ENCODE peak calls at places on chromosomes 2 and 18, in nine cellular contexts. B, S, J, P, D, H, K, I and W are unnamed samples.
A peak's percentile ranks its signal among the peaks of the same experiment; 100 is the strongest.

GRCh38 chr2:18299423-18300212 is 260.8 kb downstream of the RDH14 start:
- DNase-seq in B (peak; percentile 61), S (peak; percentile 95), J (no peak), P (no peak), D (peak; percentile 96), H (no peak), K (no peak), I (no peak), W (peak; percentile 99)

GRCh38 chr2:217827430-217828201 is 175.2 kb downstream of the TNS1 start:
- DNase-seq in B (peak; percentile 28), S (no peak), J (no peak), P (no peak), D (peak; percentile 53), H (peak; percentile 73), K (no peak), I (no peak), W (no peak)

GRCh38 chr2:51722311-51722710 is 690.4 kb upstream of the NRXN1 start:
- DNase-seq in B (no peak), S (no peak), J (no peak), P (no peak), D (peak; percentile 37), H (no peak), K (no peak), I (no peak), W (peak; percentile 79)

GRCh38 chr2:70789304-70790078 is 952 bp downstream of the FIGLA start:
- DNase-seq in B (peak; percentile 73), S (no peak), J (peak; percentile 70), P (peak; percentile 60), D (peak; percentile 54), H (peak; percentile 60), K (peak; percentile 21), I (peak; percentile 27), W (peak; percentile 32)

GRCh38 chr2:74481961-74482800 is 617 bp downstream of the CCDC142 start:
- DNase-seq in B (peak; percentile 31), S (no peak), J (peak; percentile 91), P (peak; percentile 63), D (no peak), H (peak; percentile 71), K (peak; percentile 52), I (no peak), W (no peak)

GRCh38 chr2:109143214-109144187 is 14.5 kb downstream of the SH3RF3 start:
- DNase-seq in B (no peak), S (no peak), J (peak; percentile 57), P (peak; percentile 37), D (no peak), H (no peak), K (peak; percentile 48), I (no peak), W (no peak)

GRCh38 chr2:696999-697627 is 19.9 kb upstream of the TMEM18 start:
- DNase-seq in B (no peak), S (no peak), J (no peak), P (no peak), D (no peak), H (no peak), K (no peak), I (no peak), W (no peak)

GRCh38 chr2:200350796-200351195 is 44.3 kb downstream of the SPATS2L start:
- DNase-seq in B (peak; percentile 77), S (no peak), J (no peak), P (no peak), D (peak; percentile 91), H (no peak), K (no peak), I (no peak), W (peak; percentile 88)

GRCh38 chr2:206164261-206164862 is 4.7 kb downstream of the EEF1B2 start:
- DNase-seq in B (peak; percentile 33), S (no peak), J (peak; percentile 73), P (peak; percentile 4), D (peak; percentile 69), H (no peak), K (no peak), I (no peak), W (no peak)

GRCh38 chr2:104429978-104430740 is 423.8 kb upstream of the POU3F3 start:
- DNase-seq in B (no peak), S (no peak), J (no peak), P (no peak), D (no peak), H (no peak), K (no peak), I (no peak), W (peak; percentile 36)

GRCh38 chr2:209307161-209308001 is 116.5 kb upstream of the MAP2 start:
- DNase-seq in B (no peak), S (no peak), J (peak; percentile 23), P (no peak), D (no peak), H (no peak), K (no peak), I (no peak), W (no peak)

GRCh38 chr2:52431352-52431760 is 1336.2 kb upstream of the CHAC2 start:
- DNase-seq in B (no peak), S (no peak), J (no peak), P (no peak), D (no peak), H (no peak), K (no peak), I (no peak), W (no peak)

GRCh38 chr2:178949151-178949550 is 100.8 kb downstream of the CCDC141 start:
- DNase-seq in B (no peak), S (no peak), J (no peak), P (no peak), D (no peak), H (no peak), K (no peak), I (no peak), W (no peak)

GRCh38 chr18:53567935-53568574 is 656.4 kb downstream of the MBD2 start:
- DNase-seq in B (peak; percentile 19), S (peak; percentile 2), J (peak; percentile 67), P (peak; percentile 60), D (peak; percentile 52), H (no peak), K (no peak), I (no peak), W (peak; percentile 6)

GRCh38 chr2:51028829-51029228 is 3.1 kb downstream of the NRXN1 start:
- DNase-seq in B (no peak), S (no peak), J (no peak), P (peak; percentile 91), D (no peak), H (no peak), K (no peak), I (no peak), W (no peak)

GRCh38 chr2:166372046-166372445 is 3.7 kb downstream of the SCN9A start:
- DNase-seq in B (no peak), S (no peak), J (no peak), P (no peak), D (no peak), H (no peak), K (no peak), I (no peak), W (peak; percentile 73)

GRCh38 chr2:19933351-19933981 is 31.7 kb upstream of the TTC32 start:
- DNase-seq in B (peak; percentile 64), S (peak; percentile 69), J (no peak), P (no peak), D (peak; percentile 67), H (no peak), K (no peak), I (no peak), W (peak; percentile 81)

GRCh38 chr18:42649636-42650035 is 465.8 kb downstream of the RIT2 start:
- DNase-seq in B (no peak), S (no peak), J (no peak), P (no peak), D (peak; percentile 81), H (no peak), K (no peak), I (no peak), W (peak; percentile 73)

GRCh38 chr2:46390901-46391395 is 88.4 kb upstream of the TMEM247 start:
- DNase-seq in B (no peak), S (no peak), J (no peak), P (no peak), D (no peak), H (no peak), K (no peak), I (no peak), W (no peak)

GRCh38 chr2:48457227-48457626 is 72.7 kb upstream of the STON1 start:
- DNase-seq in B (no peak), S (no peak), J (no peak), P (no peak), D (no peak), H (no peak), K (no peak), I (no peak), W (no peak)

GRCh38 chr2:135164431-135164830 is 112.3 kb downstream of the RAB3GAP1 start:
- DNase-seq in B (peak; percentile 73), S (peak; percentile 85), J (no peak), P (no peak), D (peak; percentile 37), H (no peak), K (no peak), I (no peak), W (peak; percentile 74)

GRCh38 chr2:15667579-15668556 is 76.2 kb downstream of the DDX1 start:
- DNase-seq in B (peak; percentile 48), S (peak; percentile 35), J (no peak), P (no peak), D (peak; percentile 13), H (no peak), K (no peak), I (no peak), W (peak; percentile 10)

GRCh38 chr2:134988994-134989605 is 58.1 kb downstream of the MAP3K19 start:
- DNase-seq in B (peak; percentile 37), S (no peak), J (peak; percentile 66), P (peak; percentile 88), D (peak; percentile 61), H (no peak), K (no peak), I (no peak), W (peak; percentile 10)

GRCh38 chr18:42745931-42746330 is 369.6 kb downstream of the RIT2 start:
- DNase-seq in B (no peak), S (no peak), J (no peak), P (no peak), D (no peak), H (no peak), K (no peak), I (no peak), W (no peak)

GRCh38 chr2:60844105-60844504 is 37.3 kb upstream of the REL start:
- DNase-seq in B (no peak), S (no peak), J (no peak), P (peak; percentile 10), D (no peak), H (no peak), K (no peak), I (no peak), W (no peak)

GRCh38 chr2:199019898-199020507 is 437.7 kb downstream of the SATB2 start:
- DNase-seq in B (peak; percentile 44), S (no peak), J (peak; percentile 55), P (peak; percentile 71), D (peak; percentile 65), H (no peak), K (no peak), I (no peak), W (peak; percentile 47)

GRCh38 chr2:149732001-149732685 is 144.6 kb upstream of the MMADHC start:
- DNase-seq in B (peak; percentile 27), S (peak; percentile 75), J (no peak), P (no peak), D (peak; percentile 87), H (peak; percentile 56), K (no peak), I (no peak), W (peak; percentile 56)

GRCh38 chr2:201267278-201268030 is 7.1 kb downstream of the CASP8 start:
- DNase-seq in B (no peak), S (no peak), J (no peak), P (no peak), D (no peak), H (no peak), K (no peak), I (no peak), W (no peak)